ENCODE peak calls at places on chromosomes 13 and 19, in nine cellular contexts. R, Y, Z, E, T, P, G, L and S are unnamed samples.

GRCh38 chr19:29942404-29943261 is 594 bp downstream of the URI1 start:
- DNase-seq in R (peak), Z (peak), G (peak), Y (peak), L (peak), P (peak), E (peak), T (peak), S (peak)

GRCh38 chr19:54388001-54388802 is 23.5 kb upstream of the LAIR1 start:
- DNase-seq in R (peak), Y (peak), L (no peak), G (no peak), T (peak), E (no peak), P (no peak), Z (peak), S (no peak)

GRCh38 chr13:93262729-93263128 is 36.1 kb downstream of the GPC6 start:
- DNase-seq in Y (no peak), Z (no peak), T (peak), R (no peak), E (no peak), P (no peak), G (peak), L (peak), S (no peak)

GRCh38 chr19:31503211-31503610 is 154.0 kb upstream of the TSHZ3 start:
- DNase-seq in E (no peak), P (no peak), R (no peak), G (no peak), Z (no peak), T (no peak), L (no peak), Y (no peak), S (no peak)

GRCh38 chr13:75481176-75482069 is 546 bp downstream of the TBC1D4 start:
- DNase-seq in T (peak), G (peak), Y (peak), Z (peak), L (no peak), P (peak), R (peak), E (no peak), S (peak)

GRCh38 chr13:108877300-108877699 is 247.9 kb downstream of the MYO16 start:
- DNase-seq in Y (no peak), L (peak), T (peak), R (no peak), E (no peak), Z (no peak), P (no peak), G (peak), S (no peak)

GRCh38 chr19:39410620-39411005 is 1.9 kb upstream of the PLEKHG2 start:
- DNase-seq in G (no peak), L (no peak), E (no peak), T (no peak), R (no peak), Z (no peak), P (no peak), Y (no peak), S (no peak)

GRCh38 chr19:10007811-10008211 is 2.5 kb downstream of the COL5A3 start:
- DNase-seq in E (no peak), Y (no peak), Z (peak), T (no peak), P (no peak), R (no peak), G (no peak), L (peak), S (no peak)

GRCh38 chr19:52442179-52442578 is 11.2 kb upstream of the ZNF578 start:
- DNase-seq in P (no peak), Y (no peak), T (no peak), G (no peak), L (no peak), E (no peak), Z (no peak), R (no peak), S (no peak)

GRCh38 chr19:19185853-19186728 is 5.9 kb downstream of the BORCS8 start:
- DNase-seq in Z (peak), P (peak), R (peak), G (peak), T (peak), Y (peak), E (peak), L (no peak), S (peak)

GRCh38 chr13:50993908-50994307 is 84.3 kb downstream of the RNASEH2B start:
- DNase-seq in G (no peak), R (no peak), T (no peak), L (no peak), E (no peak), P (no peak), Z (no peak), Y (no peak), S (no peak)

GRCh38 chr19:18006895-18007604 is 920 bp upstream of the ARRDC2 start:
- DNase-seq in T (peak), P (peak), E (peak), Y (no peak), Z (peak), L (peak), G (peak), R (peak), S (peak)

GRCh38 chr19:41860419-41861097 is 503 bp downstream of the RPS19 start:
- DNase-seq in P (no peak), Z (no peak), T (peak), L (no peak), G (no peak), E (no peak), Y (no peak), R (peak), S (no peak)

GRCh38 chr13:80469841-80470378 is 129.0 kb upstream of the SPRY2 start:
- DNase-seq in L (peak), Z (no peak), Y (no peak), E (no peak), R (no peak), T (peak), P (peak), G (peak), S (no peak)

GRCh38 chr19:55116232-55117062 is 990 bp downstream of the PPP1R12C start:
- DNase-seq in E (no peak), Z (peak), R (peak), T (peak), G (peak), L (peak), P (peak), Y (peak), S (peak)

GRCh38 chr13:110641055-110642015 is 26.0 kb downstream of the NAXD start:
- DNase-seq in G (no peak), E (no peak), L (peak), T (no peak), R (no peak), P (no peak), Y (no peak), Z (no peak), S (no peak)

GRCh38 chr19:6038634-6039405 is 60.9 kb upstream of the RANBP3 start:
- DNase-seq in Z (no peak), L (no peak), E (no peak), T (no peak), G (no peak), Y (no peak), P (no peak), R (no peak), S (no peak)